ENCODE peak calls at places on chromosomes 3 and 15, in four cellular contexts. O is stimulated activated CD4-positive, alpha-beta T cell treated with anti-CD3 and anti-CD28 coated beads, Interleukin-2, amount 100 ng/mL, for 48 hours; X is HuH-7; N is activated naive CD8-positive, alpha-beta T cell treated with anti-CD3 and anti-CD28 coated beads, Interleukin-2, amount 50 U/mL, for 24 hours. E is an unnamed sample.

GRCh38 chr15:48645558-48646330 is at the start of gene FBN1:
- DNase-seq in N (peak), O (no peak), X (peak), E (peak)

GRCh38 chr3:171996178-171996817 is 43.1 kb upstream of the FNDC3B start:
- DNase-seq in N (no peak), X (no peak), O (no peak), E (no peak)

GRCh38 chr15:89372069-89373033 is 37.7 kb upstream of the POLG start:
- DNase-seq in N (no peak), O (no peak), X (no peak), E (no peak)

GRCh38 chr15:38857814-38858213 is 293.2 kb upstream of the RASGRP1 start:
- DNase-seq in X (no peak), N (no peak), O (no peak), E (no peak)

GRCh38 chr3:78497025-78497424 is 1270.8 kb downstream of the ROBO1 start:
- DNase-seq in O (no peak), X (no peak), N (no peak), E (no peak)

GRCh38 chr3:14837864-14838263 is 19.1 kb downstream of the FGD5 start:
- DNase-seq in O (no peak), X (no peak), N (no peak), E (no peak)

GRCh38 chr3:126713229-126713628 is 9.2 kb downstream of the CHCHD6 start:
- DNase-seq in N (no peak), X (no peak), O (no peak), E (no peak)

GRCh38 chr3:139202226-139202958 is 141.4 kb upstream of the MRPS22 start:
- DNase-seq in O (no peak), N (no peak), X (peak), E (peak)